ENCODE peak calls at places on chromosome 14, in nine cellular contexts. One of them, this sample, is unnamed.

GRCh38 chr14:101760138-101761011 is 1.1 kb upstream of the PPP2R5C start:
- DNase-seq in choroid plexus epithelial cell: peak; percentile 100
- DNase-seq in CD8-positive, alpha-beta T cell: peak; percentile 95
- DNase-seq in LHCN-M2: peak; percentile 94
- DNase-seq in activated CD8-positive, alpha-beta memory T cell treated with anti-CD3 and anti-CD28 coated beads for 1 hour: peak; percentile 96
- DNase-seq in smooth muscle cell of the brain vasculature: peak; percentile 92
- DNase-seq in esophagus squamous epithelium: peak; percentile 89
- DNase-seq in cerebellum: peak; percentile 99
- DNase-seq in mammary epithelial cell: peak; percentile 95
- DNase-seq in this sample: peak; percentile 98

GRCh38 chr14:98444077-98444476 is 827.9 kb downstream of the BCL11B start:
- DNase-seq in esophagus squamous epithelium: no peak
- DNase-seq in cerebellum: no peak
- DNase-seq in mammary epithelial cell: no peak
- DNase-seq in smooth muscle cell of the brain vasculature: no peak
- DNase-seq in CD8-positive, alpha-beta T cell: peak; percentile 51
- DNase-seq in activated CD8-positive, alpha-beta memory T cell treated with anti-CD3 and anti-CD28 coated beads for 1 hour: no peak
- DNase-seq in choroid plexus epithelial cell: no peak
- DNase-seq in LHCN-M2: no peak
- DNase-seq in this sample: no peak

GRCh38 chr14:29528889-29529288 is 398.8 kb downstream of the PRKD1 start:
- DNase-seq in smooth muscle cell of the brain vasculature: no peak
- DNase-seq in mammary epithelial cell: no peak
- DNase-seq in cerebellum: no peak
- DNase-seq in activated CD8-positive, alpha-beta memory T cell treated with anti-CD3 and anti-CD28 coated beads for 1 hour: no peak
- DNase-seq in CD8-positive, alpha-beta T cell: no peak
- DNase-seq in LHCN-M2: no peak
- DNase-seq in choroid plexus epithelial cell: peak; percentile 19
- DNase-seq in esophagus squamous epithelium: no peak
- DNase-seq in this sample: peak; percentile 1

GRCh38 chr14:104782086-104782822 is 13.3 kb downstream of the AKT1 start:
- DNase-seq in esophagus squamous epithelium: no peak
- DNase-seq in activated CD8-positive, alpha-beta memory T cell treated with anti-CD3 and anti-CD28 coated beads for 1 hour: no peak
- DNase-seq in cerebellum: no peak
- DNase-seq in LHCN-M2: no peak
- DNase-seq in mammary epithelial cell: no peak
- DNase-seq in CD8-positive, alpha-beta T cell: no peak
- DNase-seq in choroid plexus epithelial cell: no peak
- DNase-seq in smooth muscle cell of the brain vasculature: no peak
- DNase-seq in this sample: no peak

GRCh38 chr14:57089901-57090300 is 178.8 kb downstream of the EXOC5 start:
- DNase-seq in cerebellum: no peak
- DNase-seq in LHCN-M2: no peak
- DNase-seq in smooth muscle cell of the brain vasculature: no peak
- DNase-seq in mammary epithelial cell: no peak
- DNase-seq in choroid plexus epithelial cell: no peak
- DNase-seq in activated CD8-positive, alpha-beta memory T cell treated with anti-CD3 and anti-CD28 coated beads for 1 hour: no peak
- DNase-seq in CD8-positive, alpha-beta T cell: no peak
- DNase-seq in esophagus squamous epithelium: no peak
- DNase-seq in this sample: no peak

GRCh38 chr14:54138354-54139038 is 181.9 kb upstream of the BMP4 start:
- DNase-seq in CD8-positive, alpha-beta T cell: no peak
- DNase-seq in smooth muscle cell of the brain vasculature: no peak
- DNase-seq in esophagus squamous epithelium: no peak
- DNase-seq in activated CD8-positive, alpha-beta memory T cell treated with anti-CD3 and anti-CD28 coated beads for 1 hour: no peak
- DNase-seq in cerebellum: no peak
- DNase-seq in LHCN-M2: no peak
- DNase-seq in choroid plexus epithelial cell: no peak
- DNase-seq in mammary epithelial cell: no peak
- DNase-seq in this sample: no peak

GRCh38 chr14:52241102-52241793 is 26.2 kb upstream of the PTGDR start:
- DNase-seq in choroid plexus epithelial cell: peak; percentile 87
- DNase-seq in LHCN-M2: peak; percentile 79
- DNase-seq in CD8-positive, alpha-beta T cell: no peak
- DNase-seq in cerebellum: no peak
- DNase-seq in activated CD8-positive, alpha-beta memory T cell treated with anti-CD3 and anti-CD28 coated beads for 1 hour: no peak
- DNase-seq in mammary epithelial cell: peak; percentile 33
- DNase-seq in smooth muscle cell of the brain vasculature: no peak
- DNase-seq in esophagus squamous epithelium: no peak
- DNase-seq in this sample: peak; percentile 87

GRCh38 chr14:66380143-66380542 is 106.0 kb upstream of the CCDC196 start:
- DNase-seq in esophagus squamous epithelium: no peak
- DNase-seq in cerebellum: no peak
- DNase-seq in CD8-positive, alpha-beta T cell: no peak
- DNase-seq in smooth muscle cell of the brain vasculature: no peak
- DNase-seq in activated CD8-positive, alpha-beta memory T cell treated with anti-CD3 and anti-CD28 coated beads for 1 hour: no peak
- DNase-seq in choroid plexus epithelial cell: no peak
- DNase-seq in LHCN-M2: no peak
- DNase-seq in mammary epithelial cell: no peak
- DNase-seq in this sample: no peak

GRCh38 chr14:50551877-50552276 is 8.1 kb upstream of the ATL1 start:
- DNase-seq in CD8-positive, alpha-beta T cell: no peak
- DNase-seq in activated CD8-positive, alpha-beta memory T cell treated with anti-CD3 and anti-CD28 coated beads for 1 hour: no peak
- DNase-seq in mammary epithelial cell: no peak
- DNase-seq in LHCN-M2: no peak
- DNase-seq in cerebellum: no peak
- DNase-seq in esophagus squamous epithelium: no peak
- DNase-seq in choroid plexus epithelial cell: no peak
- DNase-seq in smooth muscle cell of the brain vasculature: no peak
- DNase-seq in this sample: no peak

GRCh38 chr14:87250992-87251391 is 742.0 kb downstream of the GALC start:
- DNase-seq in esophagus squamous epithelium: no peak
- DNase-seq in choroid plexus epithelial cell: no peak
- DNase-seq in mammary epithelial cell: no peak
- DNase-seq in activated CD8-positive, alpha-beta memory T cell treated with anti-CD3 and anti-CD28 coated beads for 1 hour: no peak
- DNase-seq in smooth muscle cell of the brain vasculature: no peak
- DNase-seq in CD8-positive, alpha-beta T cell: no peak
- DNase-seq in cerebellum: no peak
- DNase-seq in LHCN-M2: no peak
- DNase-seq in this sample: no peak

GRCh38 chr14:95348395-95349080 is 28.8 kb upstream of the CLMN start:
- DNase-seq in LHCN-M2: no peak
- DNase-seq in choroid plexus epithelial cell: no peak
- DNase-seq in smooth muscle cell of the brain vasculature: no peak
- DNase-seq in CD8-positive, alpha-beta T cell: no peak
- DNase-seq in esophagus squamous epithelium: no peak
- DNase-seq in activated CD8-positive, alpha-beta memory T cell treated with anti-CD3 and anti-CD28 coated beads for 1 hour: no peak
- DNase-seq in cerebellum: no peak
- DNase-seq in mammary epithelial cell: no peak
- DNase-seq in this sample: no peak

GRCh38 chr14:96681826-96682225 is 115.4 kb upstream of the VRK1 start:
- DNase-seq in esophagus squamous epithelium: no peak
- DNase-seq in smooth muscle cell of the brain vasculature: no peak
- DNase-seq in activated CD8-positive, alpha-beta memory T cell treated with anti-CD3 and anti-CD28 coated beads for 1 hour: no peak
- DNase-seq in LHCN-M2: no peak
- DNase-seq in CD8-positive, alpha-beta T cell: no peak
- DNase-seq in choroid plexus epithelial cell: peak; percentile 4
- DNase-seq in mammary epithelial cell: peak; percentile 9
- DNase-seq in cerebellum: no peak
- DNase-seq in this sample: peak; percentile 2

GRCh38 chr14:91009501-91010152 is 50.8 kb downstream of the RPS6KA5 start:
- DNase-seq in activated CD8-positive, alpha-beta memory T cell treated with anti-CD3 and anti-CD28 coated beads for 1 hour: no peak
- DNase-seq in smooth muscle cell of the brain vasculature: no peak
- DNase-seq in choroid plexus epithelial cell: no peak
- DNase-seq in CD8-positive, alpha-beta T cell: no peak
- DNase-seq in LHCN-M2: no peak
- DNase-seq in mammary epithelial cell: no peak
- DNase-seq in cerebellum: no peak
- DNase-seq in esophagus squamous epithelium: no peak
- DNase-seq in this sample: no peak

GRCh38 chr14:68593806-68594536 is 198.9 kb downstream of the ZFP36L1 start:
- DNase-seq in mammary epithelial cell: no peak
- DNase-seq in LHCN-M2: peak; percentile 100
- DNase-seq in CD8-positive, alpha-beta T cell: no peak
- DNase-seq in cerebellum: no peak
- DNase-seq in smooth muscle cell of the brain vasculature: no peak
- DNase-seq in choroid plexus epithelial cell: peak; percentile 54
- DNase-seq in activated CD8-positive, alpha-beta memory T cell treated with anti-CD3 and anti-CD28 coated beads for 1 hour: no peak
- DNase-seq in esophagus squamous epithelium: no peak
- DNase-seq in this sample: peak; percentile 56

GRCh38 chr14:93381644-93382043 is 34.7 kb downstream of the COX8C start:
- DNase-seq in CD8-positive, alpha-beta T cell: no peak
- DNase-seq in cerebellum: no peak
- DNase-seq in smooth muscle cell of the brain vasculature: no peak
- DNase-seq in LHCN-M2: no peak
- DNase-seq in mammary epithelial cell: no peak
- DNase-seq in choroid plexus epithelial cell: no peak
- DNase-seq in esophagus squamous epithelium: no peak
- DNase-seq in activated CD8-positive, alpha-beta memory T cell treated with anti-CD3 and anti-CD28 coated beads for 1 hour: no peak
- DNase-seq in this sample: no peak

GRCh38 chr14:68687746-68688145 is 105.1 kb downstream of the ZFP36L1 start:
- DNase-seq in smooth muscle cell of the brain vasculature: no peak
- DNase-seq in cerebellum: no peak
- DNase-seq in mammary epithelial cell: peak; percentile 98
- DNase-seq in activated CD8-positive, alpha-beta memory T cell treated with anti-CD3 and anti-CD28 coated beads for 1 hour: no peak
- DNase-seq in LHCN-M2: peak; percentile 98
- DNase-seq in CD8-positive, alpha-beta T cell: no peak
- DNase-seq in choroid plexus epithelial cell: peak; percentile 73
- DNase-seq in esophagus squamous epithelium: no peak
- DNase-seq in this sample: peak; percentile 97

GRCh38 chr14:33967138-33967537 is 16.3 kb upstream of the EGLN3 start:
- DNase-seq in LHCN-M2: no peak
- DNase-seq in smooth muscle cell of the brain vasculature: no peak
- DNase-seq in choroid plexus epithelial cell: peak; percentile 16
- DNase-seq in cerebellum: no peak
- DNase-seq in esophagus squamous epithelium: no peak
- DNase-seq in activated CD8-positive, alpha-beta memory T cell treated with anti-CD3 and anti-CD28 coated beads for 1 hour: no peak
- DNase-seq in CD8-positive, alpha-beta T cell: no peak
- DNase-seq in mammary epithelial cell: no peak
- DNase-seq in this sample: no peak

GRCh38 chr14:45065540-45065939 is 18.4 kb upstream of the PRPF39 start:
- DNase-seq in smooth muscle cell of the brain vasculature: no peak
- DNase-seq in LHCN-M2: peak; percentile 21
- DNase-seq in esophagus squamous epithelium: no peak
- DNase-seq in choroid plexus epithelial cell: peak; percentile 16
- DNase-seq in activated CD8-positive, alpha-beta memory T cell treated with anti-CD3 and anti-CD28 coated beads for 1 hour: no peak
- DNase-seq in CD8-positive, alpha-beta T cell: no peak
- DNase-seq in mammary epithelial cell: no peak
- DNase-seq in cerebellum: no peak
- DNase-seq in this sample: peak; percentile 36

GRCh38 chr14:65301862-65302539 is 110.5 kb upstream of the FUT8 start:
- DNase-seq in mammary epithelial cell: no peak
- DNase-seq in activated CD8-positive, alpha-beta memory T cell treated with anti-CD3 and anti-CD28 coated beads for 1 hour: no peak
- DNase-seq in LHCN-M2: no peak
- DNase-seq in choroid plexus epithelial cell: no peak
- DNase-seq in esophagus squamous epithelium: no peak
- DNase-seq in smooth muscle cell of the brain vasculature: no peak
- DNase-seq in CD8-positive, alpha-beta T cell: no peak
- DNase-seq in cerebellum: no peak
- DNase-seq in this sample: no peak

GRCh38 chr14:55255979-55256378 is 15.2 kb upstream of the FBXO34 start:
- DNase-seq in choroid plexus epithelial cell: no peak
- DNase-seq in smooth muscle cell of the brain vasculature: no peak
- DNase-seq in LHCN-M2: no peak
- DNase-seq in CD8-positive, alpha-beta T cell: no peak
- DNase-seq in esophagus squamous epithelium: no peak
- DNase-seq in activated CD8-positive, alpha-beta memory T cell treated with anti-CD3 and anti-CD28 coated beads for 1 hour: no peak
- DNase-seq in cerebellum: no peak
- DNase-seq in mammary epithelial cell: no peak
- DNase-seq in this sample: no peak

GRCh38 chr14:102610968-102611811 is 18.7 kb downstream of the RCOR1 start:
- DNase-seq in choroid plexus epithelial cell: no peak
- DNase-seq in mammary epithelial cell: no peak
- DNase-seq in LHCN-M2: peak; percentile 48
- DNase-seq in smooth muscle cell of the brain vasculature: no peak
- DNase-seq in activated CD8-positive, alpha-beta memory T cell treated with anti-CD3 and anti-CD28 coated beads for 1 hour: no peak
- DNase-seq in cerebellum: no peak
- DNase-seq in CD8-positive, alpha-beta T cell: no peak
- DNase-seq in esophagus squamous epithelium: no peak
- DNase-seq in this sample: no peak

GRCh38 chr14:64554551-64554950 is 4.8 kb downstream of the PPP1R36 start:
- DNase-seq in CD8-positive, alpha-beta T cell: no peak
- DNase-seq in esophagus squamous epithelium: no peak
- DNase-seq in activated CD8-positive, alpha-beta memory T cell treated with anti-CD3 and anti-CD28 coated beads for 1 hour: no peak
- DNase-seq in smooth muscle cell of the brain vasculature: no peak
- DNase-seq in cerebellum: no peak
- DNase-seq in choroid plexus epithelial cell: no peak
- DNase-seq in LHCN-M2: no peak
- DNase-seq in mammary epithelial cell: no peak
- DNase-seq in this sample: no peak

GRCh38 chr14:56742391-56742790 is 67.9 kb downstream of the OTX2 start:
- DNase-seq in smooth muscle cell of the brain vasculature: no peak
- DNase-seq in LHCN-M2: no peak
- DNase-seq in mammary epithelial cell: no peak
- DNase-seq in esophagus squamous epithelium: no peak
- DNase-seq in cerebellum: no peak
- DNase-seq in activated CD8-positive, alpha-beta memory T cell treated with anti-CD3 and anti-CD28 coated beads for 1 hour: no peak
- DNase-seq in choroid plexus epithelial cell: no peak
- DNase-seq in CD8-positive, alpha-beta T cell: no peak
- DNase-seq in this sample: no peak

GRCh38 chr14:68607081-68607851 is 185.6 kb downstream of the ZFP36L1 start:
- DNase-seq in CD8-positive, alpha-beta T cell: no peak
- DNase-seq in choroid plexus epithelial cell: peak; percentile 59
- DNase-seq in LHCN-M2: no peak
- DNase-seq in mammary epithelial cell: no peak
- DNase-seq in esophagus squamous epithelium: no peak
- DNase-seq in smooth muscle cell of the brain vasculature: no peak
- DNase-seq in activated CD8-positive, alpha-beta memory T cell treated with anti-CD3 and anti-CD28 coated beads for 1 hour: no peak
- DNase-seq in cerebellum: no peak
- DNase-seq in this sample: peak; percentile 27

This sample was measured in EH.